ENCODE peak calls at places on chromosomes 7 and 10, in four cellular contexts. One of them, this sample, is unnamed.

GRCh38 chr7:66769833-66770512 is 29.4 kb downstream of the RABGEF1 start:
- DNase-seq in GM12878: no peak
- DNase-seq in HCT116: no peak
- DNase-seq in K562: no peak
- DNase-seq in this sample: no peak

GRCh38 chr10:62726638-62727037 is 77.9 kb upstream of the ADO start:
- DNase-seq in GM12878: no peak
- DNase-seq in HCT116: no peak
- DNase-seq in K562: no peak
- DNase-seq in this sample: no peak

GRCh38 chr10:110881247-110881646 is 9.5 kb downstream of the PDCD4 start:
- DNase-seq in GM12878: no peak
- DNase-seq in HCT116: no peak
- DNase-seq in K562: no peak
- DNase-seq in this sample: no peak

GRCh38 chr7:73512018-73512780 is 9.9 kb downstream of the BAZ1B start:
- DNase-seq in GM12878: no peak
- DNase-seq in HCT116: no peak
- DNase-seq in K562: peak
- DNase-seq in this sample: no peak

GRCh38 chr7:101410743-101411476 is 48.2 kb downstream of the COL26A1 start:
- DNase-seq in GM12878: no peak
- DNase-seq in HCT116: peak
- DNase-seq in K562: peak
- DNase-seq in this sample: peak

GRCh38 chr7:37218956-37219355 is 229.7 kb downstream of the ELMO1 start:
- DNase-seq in GM12878: no peak
- DNase-seq in HCT116: no peak
- DNase-seq in K562: no peak
- DNase-seq in this sample: no peak

GRCh38 chr7:25858562-25859411 is 293.2 kb upstream of the NFE2L3 start:
- DNase-seq in GM12878: no peak
- DNase-seq in HCT116: no peak
- DNase-seq in K562: no peak
- DNase-seq in this sample: peak

GRCh38 chr7:36526720-36527548 is 137.3 kb downstream of the ANLN start:
- DNase-seq in GM12878: peak
- DNase-seq in HCT116: peak
- DNase-seq in K562: no peak
- DNase-seq in this sample: no peak

GRCh38 chr10:110269641-110270318 is 34.9 kb downstream of the SMNDC1 start:
- DNase-seq in GM12878: no peak
- DNase-seq in HCT116: no peak
- DNase-seq in K562: no peak
- DNase-seq in this sample: no peak

GRCh38 chr7:127995157-127995865 is 35.9 kb downstream of the LRRC4 start:
- DNase-seq in GM12878: no peak
- DNase-seq in HCT116: no peak
- DNase-seq in K562: no peak
- DNase-seq in this sample: no peak

GRCh38 chr7:100102950-100103840 is 1.8 kb downstream of the AP4M1 start:
- DNase-seq in GM12878: no peak
- DNase-seq in HCT116: no peak
- DNase-seq in K562: no peak
- DNase-seq in this sample: no peak

GRCh38 chr7:117157121-117157870 is 165.6 kb downstream of the WNT2 start:
- DNase-seq in GM12878: no peak
- DNase-seq in HCT116: no peak
- DNase-seq in K562: no peak
- DNase-seq in this sample: no peak

GRCh38 chr7:98021588-98022351 is 31.8 kb upstream of the OCM2 start:
- DNase-seq in GM12878: no peak
- DNase-seq in HCT116: peak
- DNase-seq in K562: peak
- DNase-seq in this sample: peak

GRCh38 chr7:157460721-157461120 is 123.9 kb downstream of the DNAJB6 start:
- DNase-seq in GM12878: no peak
- DNase-seq in HCT116: no peak
- DNase-seq in K562: no peak
- DNase-seq in this sample: peak

GRCh38 chr10:110613341-110613995 is 30.7 kb upstream of the RBM20 start:
- DNase-seq in GM12878: peak
- DNase-seq in HCT116: no peak
- DNase-seq in K562: no peak
- DNase-seq in this sample: no peak

GRCh38 chr10:17409170-17409733 is 45.1 kb downstream of the ST8SIA6 start:
- DNase-seq in GM12878: no peak
- DNase-seq in HCT116: no peak
- DNase-seq in K562: no peak
- DNase-seq in this sample: no peak

GRCh38 chr10:94429049-94429707 is 26.8 kb downstream of the TBC1D12 start:
- DNase-seq in GM12878: no peak
- DNase-seq in HCT116: no peak
- DNase-seq in K562: no peak
- DNase-seq in this sample: no peak

GRCh38 chr7:26658698-26659084 is 205.7 kb downstream of the SKAP2 start:
- DNase-seq in GM12878: no peak
- DNase-seq in HCT116: no peak
- DNase-seq in K562: no peak
- DNase-seq in this sample: no peak

GRCh38 chr7:111841596-111842209 is 279.4 kb upstream of the IMMP2L start:
- DNase-seq in GM12878: no peak
- DNase-seq in HCT116: no peak
- DNase-seq in K562: no peak
- DNase-seq in this sample: no peak

GRCh38 chr7:132516042-132516840 is 60.0 kb downstream of the PLXNA4 start:
- DNase-seq in GM12878: no peak
- DNase-seq in HCT116: no peak
- DNase-seq in K562: no peak
- DNase-seq in this sample: no peak

GRCh38 chr7:44119829-44120380 is 3.4 kb downstream of the POLD2 start:
- DNase-seq in GM12878: no peak
- DNase-seq in HCT116: no peak
- DNase-seq in K562: no peak
- DNase-seq in this sample: no peak

GRCh38 chr7:149669121-149669818 is 104.1 kb downstream of the ZNF467 start:
- DNase-seq in GM12878: no peak
- DNase-seq in HCT116: peak
- DNase-seq in K562: no peak
- DNase-seq in this sample: no peak

GRCh38 chr10:7797582-7797981 is 9.6 kb downstream of the ATP5F1C start:
- DNase-seq in GM12878: no peak
- DNase-seq in HCT116: peak
- DNase-seq in K562: peak
- DNase-seq in this sample: no peak

GRCh38 chr10:58531084-58531695 is 18.5 kb downstream of the BICC1 start:
- DNase-seq in GM12878: peak
- DNase-seq in HCT116: peak
- DNase-seq in K562: peak
- DNase-seq in this sample: peak
- TF ChIP-seq EGR1 in GM12878: no peak
- TF ChIP-seq EGR1 in HCT116: no peak
- TF ChIP-seq EGR1 in K562: no peak
- TF ChIP-seq EGR1 in this sample: no peak

DNA sequence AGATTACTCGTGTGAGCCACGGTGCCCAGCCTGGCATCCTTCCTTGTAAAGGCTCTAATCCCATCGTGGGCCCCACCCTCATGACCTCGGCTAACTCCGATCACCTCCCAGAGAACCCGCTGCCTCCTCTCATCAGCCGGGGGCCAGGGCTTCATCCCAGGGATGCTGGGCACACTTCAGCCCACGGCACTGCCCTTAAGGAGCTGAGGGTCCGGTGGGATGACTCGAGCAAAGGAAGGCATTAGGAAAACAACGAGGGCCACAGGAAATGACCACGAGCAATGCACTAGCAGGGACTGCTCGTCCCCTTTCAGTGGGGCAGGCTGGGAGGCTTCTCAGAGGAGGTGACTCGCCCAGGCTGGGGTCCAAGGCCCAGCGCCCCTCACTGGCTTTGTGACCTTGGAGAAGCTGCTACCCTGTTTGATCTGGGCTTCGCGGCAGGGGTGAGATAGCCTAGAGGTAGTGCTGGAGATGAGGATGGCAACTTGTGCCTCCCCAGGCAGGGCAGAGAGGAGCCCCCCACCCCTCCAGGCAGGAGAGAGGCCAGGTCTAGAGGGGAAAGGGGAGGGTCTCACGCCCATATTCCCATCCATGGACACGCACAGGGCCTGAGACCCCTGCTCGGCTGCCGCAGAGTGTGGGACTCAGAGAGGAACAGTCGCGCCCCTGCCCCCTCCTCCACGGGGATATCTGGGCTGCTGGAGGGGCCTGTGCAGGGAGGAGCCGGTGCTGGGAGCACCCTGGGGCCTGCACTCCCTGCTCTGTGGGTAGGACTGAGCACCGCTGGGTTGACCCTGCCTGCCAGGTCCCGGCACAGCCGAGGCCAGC is 26.8 kb downstream of the ELFN1 start:
- DNase-seq in GM12878: no peak
- DNase-seq in HCT116: no peak
- DNase-seq in K562: no peak
- DNase-seq in this sample: peak
- TF ChIP-seq EGR1 in GM12878: no peak
- TF ChIP-seq EGR1 in HCT116: no peak
- TF ChIP-seq EGR1 in K562: no peak
- TF ChIP-seq EGR1 in this sample: no peak

GRCh38 chr10:124211921-124212320 is 118.5 kb upstream of the CHST15 start:
- DNase-seq in GM12878: no peak
- DNase-seq in HCT116: no peak
- DNase-seq in K562: no peak
- DNase-seq in this sample: no peak
- TF ChIP-seq EGR1 in GM12878: no peak
- TF ChIP-seq EGR1 in HCT116: no peak
- TF ChIP-seq EGR1 in K562: no peak
- TF ChIP-seq EGR1 in this sample: no peak

GRCh38 chr7:81321922-81322321 is 403.1 kb upstream of the SEMA3C start:
- DNase-seq in GM12878: no peak
- DNase-seq in HCT116: no peak
- DNase-seq in K562: no peak
- DNase-seq in this sample: no peak

GRCh38 chr7:81317741-81318140 is 398.9 kb upstream of the SEMA3C start:
- DNase-seq in GM12878: no peak
- DNase-seq in HCT116: no peak
- DNase-seq in K562: no peak
- DNase-seq in this sample: no peak
- TF ChIP-seq EGR1 in GM12878: no peak
- TF ChIP-seq EGR1 in HCT116: no peak
- TF ChIP-seq EGR1 in K562: no peak
- TF ChIP-seq EGR1 in this sample: no peak

DNA sequence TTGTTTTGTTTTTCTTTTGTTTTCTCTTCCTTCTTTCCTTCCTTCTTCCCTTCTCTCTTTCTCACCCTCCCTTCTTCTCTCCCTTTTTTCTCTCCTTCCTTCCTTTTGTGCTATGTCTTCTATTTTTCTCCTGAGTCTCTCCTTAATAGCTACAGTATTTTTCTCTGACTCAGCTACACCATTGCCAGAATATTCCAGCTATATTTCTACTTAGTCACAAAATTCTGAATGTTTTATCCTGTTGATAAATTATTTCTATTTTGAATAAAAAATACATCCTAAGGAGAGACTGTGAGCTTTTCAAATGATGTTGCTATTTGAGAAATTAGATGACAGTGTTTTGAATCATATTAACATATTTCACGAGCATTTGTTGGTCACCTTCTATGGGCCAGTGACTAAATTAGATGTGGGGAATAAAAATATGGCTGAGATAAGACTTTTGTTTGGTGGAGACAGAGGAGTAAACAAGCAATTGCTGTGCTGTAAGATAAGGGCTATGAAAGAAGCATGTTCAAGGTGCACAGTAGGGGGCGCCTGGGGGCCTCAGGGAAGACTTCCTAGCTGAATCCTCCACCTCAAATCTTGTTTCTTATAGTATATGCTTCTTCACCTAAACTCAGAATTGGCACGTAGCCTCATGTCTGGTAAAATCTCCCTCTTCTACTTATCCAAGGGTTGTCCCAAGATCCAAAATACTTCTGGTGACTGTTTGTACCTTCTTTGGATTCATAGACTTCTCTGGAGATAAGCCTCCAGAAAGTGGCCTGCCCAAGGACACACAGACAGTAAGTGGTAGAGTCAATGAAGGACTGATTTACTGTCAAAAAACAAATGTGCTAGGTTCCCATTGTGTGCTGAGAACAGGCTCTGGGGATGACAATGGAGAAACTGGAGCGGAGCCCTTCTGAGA is 115.5 kb upstream of the CREB5 start:
- DNase-seq in GM12878: no peak
- DNase-seq in HCT116: peak
- DNase-seq in K562: peak
- DNase-seq in this sample: peak
- TF ChIP-seq EGR1 in GM12878: no peak
- TF ChIP-seq EGR1 in HCT116: no peak
- TF ChIP-seq EGR1 in K562: no peak
- TF ChIP-seq EGR1 in this sample: no peak

GRCh38 chr10:98320476-98321202 is 52.6 kb upstream of the LOXL4 start:
- DNase-seq in GM12878: no peak
- DNase-seq in HCT116: no peak
- DNase-seq in K562: no peak
- DNase-seq in this sample: no peak
- TF ChIP-seq EGR1 in GM12878: no peak
- TF ChIP-seq EGR1 in HCT116: no peak
- TF ChIP-seq EGR1 in K562: no peak
- TF ChIP-seq EGR1 in this sample: no peak